ENCODE peak calls at places on chromosomes 13 and 19, in four cellular contexts. One of them, this sample, is unnamed.

GRCh38 chr13:50406831-50407230 is 391.6 kb downstream of the KCNRG start:
- DNase-seq in breast epithelium: no peak
- DNase-seq in activated CD4-positive, alpha-beta T cell treated with anti-CD3 and anti-CD28 coated beads for 48 hours: no peak
- DNase-seq in nephron progenitor cell: no peak
- DNase-seq in this sample: no peak

GRCh38 chr13:38967446-38967845 is 23.2 kb downstream of the STOML3 start:
- DNase-seq in breast epithelium: no peak
- DNase-seq in activated CD4-positive, alpha-beta T cell treated with anti-CD3 and anti-CD28 coated beads for 48 hours: no peak
- DNase-seq in nephron progenitor cell: no peak
- DNase-seq in this sample: no peak

GRCh38 chr19:35569281-35569781 is 5.9 kb upstream of the ATP4A start:
- DNase-seq in breast epithelium: no peak
- DNase-seq in activated CD4-positive, alpha-beta T cell treated with anti-CD3 and anti-CD28 coated beads for 48 hours: no peak
- DNase-seq in nephron progenitor cell: no peak
- DNase-seq in this sample: no peak

GRCh38 chr19:5590865-5591154 is 23.1 kb upstream of the TINCR start:
- DNase-seq in breast epithelium: no peak
- DNase-seq in activated CD4-positive, alpha-beta T cell treated with anti-CD3 and anti-CD28 coated beads for 48 hours: no peak
- DNase-seq in nephron progenitor cell: no peak
- DNase-seq in this sample: no peak

GRCh38 chr13:112664501-112665203 is 25.2 kb upstream of the ATP11A start:
- DNase-seq in breast epithelium: peak
- DNase-seq in activated CD4-positive, alpha-beta T cell treated with anti-CD3 and anti-CD28 coated beads for 48 hours: no peak
- DNase-seq in nephron progenitor cell: no peak
- DNase-seq in this sample: peak

GRCh38 chr13:80680786-80681366 is 339.9 kb upstream of the SPRY2 start:
- DNase-seq in breast epithelium: no peak
- DNase-seq in activated CD4-positive, alpha-beta T cell treated with anti-CD3 and anti-CD28 coated beads for 48 hours: no peak
- DNase-seq in nephron progenitor cell: no peak
- DNase-seq in this sample: no peak

GRCh38 chr13:55439450-55439849 is 1701.3 kb upstream of the PRR20A start:
- DNase-seq in breast epithelium: no peak
- DNase-seq in activated CD4-positive, alpha-beta T cell treated with anti-CD3 and anti-CD28 coated beads for 48 hours: no peak
- DNase-seq in nephron progenitor cell: no peak
- DNase-seq in this sample: no peak

GRCh38 chr19:53907193-53907581 is 1.9 kb upstream of the CACNG7 start:
- DNase-seq in breast epithelium: no peak
- DNase-seq in activated CD4-positive, alpha-beta T cell treated with anti-CD3 and anti-CD28 coated beads for 48 hours: no peak
- DNase-seq in nephron progenitor cell: no peak
- DNase-seq in this sample: no peak

GRCh38 chr19:34504809-34505291 is 23.3 kb downstream of the WTIP start:
- DNase-seq in breast epithelium: no peak
- DNase-seq in activated CD4-positive, alpha-beta T cell treated with anti-CD3 and anti-CD28 coated beads for 48 hours: no peak
- DNase-seq in nephron progenitor cell: no peak
- DNase-seq in this sample: no peak

GRCh38 chr13:76696370-76696769 is 189.8 kb downstream of the KCTD12 start:
- DNase-seq in breast epithelium: no peak
- DNase-seq in activated CD4-positive, alpha-beta T cell treated with anti-CD3 and anti-CD28 coated beads for 48 hours: no peak
- DNase-seq in nephron progenitor cell: no peak
- DNase-seq in this sample: peak

GRCh38 chr13:33217256-33217655 is 68.3 kb downstream of the STARD13 start:
- DNase-seq in breast epithelium: no peak
- DNase-seq in activated CD4-positive, alpha-beta T cell treated with anti-CD3 and anti-CD28 coated beads for 48 hours: no peak
- DNase-seq in nephron progenitor cell: no peak
- DNase-seq in this sample: no peak

GRCh38 chr19:5934779-5935472 is 20.9 kb downstream of the CAPS start:
- DNase-seq in breast epithelium: no peak
- DNase-seq in activated CD4-positive, alpha-beta T cell treated with anti-CD3 and anti-CD28 coated beads for 48 hours: no peak
- DNase-seq in nephron progenitor cell: peak
- DNase-seq in this sample: peak

GRCh38 chr19:3480383-3481091 is at the start of gene SMIM24:
- DNase-seq in breast epithelium: no peak
- DNase-seq in activated CD4-positive, alpha-beta T cell treated with anti-CD3 and anti-CD28 coated beads for 48 hours: no peak
- DNase-seq in nephron progenitor cell: no peak
- DNase-seq in this sample: no peak

GRCh38 chr13:100100115-100100879 is 11.4 kb downstream of the PCCA start:
- DNase-seq in breast epithelium: no peak
- DNase-seq in activated CD4-positive, alpha-beta T cell treated with anti-CD3 and anti-CD28 coated beads for 48 hours: no peak
- DNase-seq in nephron progenitor cell: no peak
- DNase-seq in this sample: peak

GRCh38 chr13:43787998-43788397 is 1.2 kb upstream of the ENOX1 start:
- DNase-seq in breast epithelium: no peak
- DNase-seq in activated CD4-positive, alpha-beta T cell treated with anti-CD3 and anti-CD28 coated beads for 48 hours: no peak
- DNase-seq in nephron progenitor cell: no peak
- DNase-seq in this sample: peak

GRCh38 chr19:2173388-2173787 is 9.7 kb downstream of the DOT1L start:
- DNase-seq in breast epithelium: no peak
- DNase-seq in activated CD4-positive, alpha-beta T cell treated with anti-CD3 and anti-CD28 coated beads for 48 hours: no peak
- DNase-seq in nephron progenitor cell: no peak
- DNase-seq in this sample: no peak

GRCh38 chr13:75405976-75406703 is 75.8 kb downstream of the TBC1D4 start:
- DNase-seq in breast epithelium: no peak
- DNase-seq in activated CD4-positive, alpha-beta T cell treated with anti-CD3 and anti-CD28 coated beads for 48 hours: no peak
- DNase-seq in nephron progenitor cell: no peak
- DNase-seq in this sample: no peak

GRCh38 chr19:48556163-48556562 is 4.2 kb downstream of the SULT2B1 start:
- DNase-seq in breast epithelium: no peak
- DNase-seq in activated CD4-positive, alpha-beta T cell treated with anti-CD3 and anti-CD28 coated beads for 48 hours: no peak
- DNase-seq in nephron progenitor cell: no peak
- DNase-seq in this sample: peak

GRCh38 chr19:48659768-48660167 is 13.0 kb downstream of the NTN5 start:
- DNase-seq in breast epithelium: no peak
- DNase-seq in activated CD4-positive, alpha-beta T cell treated with anti-CD3 and anti-CD28 coated beads for 48 hours: no peak
- DNase-seq in nephron progenitor cell: no peak
- DNase-seq in this sample: no peak

GRCh38 chr19:36371886-36372285 is 7.1 kb downstream of the ZFP14 start:
- DNase-seq in breast epithelium: no peak
- DNase-seq in activated CD4-positive, alpha-beta T cell treated with anti-CD3 and anti-CD28 coated beads for 48 hours: no peak
- DNase-seq in nephron progenitor cell: no peak
- DNase-seq in this sample: no peak

GRCh38 chr19:10699650-10700335 is 1.4 kb upstream of the QTRT1 start:
- DNase-seq in breast epithelium: no peak
- DNase-seq in activated CD4-positive, alpha-beta T cell treated with anti-CD3 and anti-CD28 coated beads for 48 hours: peak
- DNase-seq in nephron progenitor cell: peak
- DNase-seq in this sample: peak

GRCh38 chr19:18280247-18281081 is 958 bp downstream of the JUND start:
- DNase-seq in breast epithelium: peak
- DNase-seq in activated CD4-positive, alpha-beta T cell treated with anti-CD3 and anti-CD28 coated beads for 48 hours: peak
- DNase-seq in nephron progenitor cell: peak
- DNase-seq in this sample: peak

GRCh38 chr13:38415233-38415632 is 65.6 kb downstream of the UFM1 start:
- DNase-seq in breast epithelium: no peak
- DNase-seq in activated CD4-positive, alpha-beta T cell treated with anti-CD3 and anti-CD28 coated beads for 48 hours: peak
- DNase-seq in nephron progenitor cell: no peak
- DNase-seq in this sample: no peak

GRCh38 chr19:1082165-1082927 is 12.8 kb downstream of the POLR2E start:
- DNase-seq in breast epithelium: peak
- DNase-seq in activated CD4-positive, alpha-beta T cell treated with anti-CD3 and anti-CD28 coated beads for 48 hours: peak
- DNase-seq in nephron progenitor cell: peak
- DNase-seq in this sample: no peak

GRCh38 chr13:112112534-112113276 is 45.8 kb downstream of the SOX1 start:
- DNase-seq in breast epithelium: no peak
- DNase-seq in activated CD4-positive, alpha-beta T cell treated with anti-CD3 and anti-CD28 coated beads for 48 hours: no peak
- DNase-seq in nephron progenitor cell: no peak
- DNase-seq in this sample: no peak

GRCh38 chr13:21673592-21674270 is 2.9 kb downstream of the FGF9 start:
- DNase-seq in breast epithelium: no peak
- DNase-seq in activated CD4-positive, alpha-beta T cell treated with anti-CD3 and anti-CD28 coated beads for 48 hours: peak
- DNase-seq in nephron progenitor cell: peak
- DNase-seq in this sample: peak

GRCh38 chr19:12055784-12056183 is 3.0 kb upstream of the ZNF878 start:
- DNase-seq in breast epithelium: no peak
- DNase-seq in activated CD4-positive, alpha-beta T cell treated with anti-CD3 and anti-CD28 coated beads for 48 hours: no peak
- DNase-seq in nephron progenitor cell: no peak
- DNase-seq in this sample: no peak

GRCh38 chr13:36258831-36259230 is 38.8 kb downstream of the CCDC169 start:
- DNase-seq in breast epithelium: no peak
- DNase-seq in activated CD4-positive, alpha-beta T cell treated with anti-CD3 and anti-CD28 coated beads for 48 hours: no peak
- DNase-seq in nephron progenitor cell: no peak
- DNase-seq in this sample: no peak

GRCh38 chr19:13055213-13056051 is 47.2 kb downstream of the LYL1 start:
- DNase-seq in breast epithelium: peak
- DNase-seq in activated CD4-positive, alpha-beta T cell treated with anti-CD3 and anti-CD28 coated beads for 48 hours: no peak
- DNase-seq in nephron progenitor cell: peak
- DNase-seq in this sample: peak

GRCh38 chr19:40687525-40688016 is 2.9 kb downstream of the NUMBL start:
- DNase-seq in breast epithelium: no peak
- DNase-seq in activated CD4-positive, alpha-beta T cell treated with anti-CD3 and anti-CD28 coated beads for 48 hours: no peak
- DNase-seq in nephron progenitor cell: no peak
- DNase-seq in this sample: peak

GRCh38 chr19:14553042-14553938 is 18.6 kb downstream of the NDUFB7 start:
- DNase-seq in breast epithelium: no peak
- DNase-seq in activated CD4-positive, alpha-beta T cell treated with anti-CD3 and anti-CD28 coated beads for 48 hours: no peak
- DNase-seq in nephron progenitor cell: no peak
- DNase-seq in this sample: no peak

GRCh38 chr13:106182404-106182803 is 353.1 kb downstream of the EFNB2 start:
- DNase-seq in breast epithelium: no peak
- DNase-seq in activated CD4-positive, alpha-beta T cell treated with anti-CD3 and anti-CD28 coated beads for 48 hours: no peak
- DNase-seq in nephron progenitor cell: no peak
- DNase-seq in this sample: peak

GRCh38 chr13:114118763-114119123 is 13.7 kb downstream of the RASA3 start:
- DNase-seq in breast epithelium: no peak
- DNase-seq in activated CD4-positive, alpha-beta T cell treated with anti-CD3 and anti-CD28 coated beads for 48 hours: no peak
- DNase-seq in nephron progenitor cell: no peak
- DNase-seq in this sample: peak

GRCh38 chr13:27789495-27790303 is 2.6 kb upstream of the GSX1 start:
- DNase-seq in breast epithelium: no peak
- DNase-seq in activated CD4-positive, alpha-beta T cell treated with anti-CD3 and anti-CD28 coated beads for 48 hours: no peak
- DNase-seq in nephron progenitor cell: peak
- DNase-seq in this sample: no peak

GRCh38 chr19:51366999-51367564 is 894 bp upstream of the ETFB start:
- DNase-seq in breast epithelium: no peak
- DNase-seq in activated CD4-positive, alpha-beta T cell treated with anti-CD3 and anti-CD28 coated beads for 48 hours: peak
- DNase-seq in nephron progenitor cell: peak
- DNase-seq in this sample: no peak

GRCh38 chr19:10751109-10751972 is 33.5 kb downstream of the DNM2 start:
- DNase-seq in breast epithelium: no peak
- DNase-seq in activated CD4-positive, alpha-beta T cell treated with anti-CD3 and anti-CD28 coated beads for 48 hours: no peak
- DNase-seq in nephron progenitor cell: no peak
- DNase-seq in this sample: no peak

This sample was measured in IMR-90.